ENCODE peak calls at places on chromosome 16, in nine cellular contexts. One of them, this sample, is unnamed.

GRCh38 chr16:69274699-69275235 is 36.4 kb upstream of the VPS4A start:
- DNase-seq in cardiac fibroblast: no peak
- DNase-seq in choroid plexus epithelial cell: no peak
- DNase-seq in A549: no peak
- DNase-seq in HCT116: no peak
- DNase-seq in cardiac muscle cell: peak
- DNase-seq in AG10803: no peak
- DNase-seq in MCF 10A: no peak
- DNase-seq in epithelial cell of esophagus: no peak
- DNase-seq in this sample: no peak

GRCh38 chr16:53502331-53503269 is at the start of gene AKTIP:
- DNase-seq in cardiac fibroblast: peak
- DNase-seq in choroid plexus epithelial cell: peak
- DNase-seq in A549: no peak
- DNase-seq in HCT116: no peak
- DNase-seq in cardiac muscle cell: peak
- DNase-seq in AG10803: peak
- DNase-seq in MCF 10A: no peak
- DNase-seq in epithelial cell of esophagus: peak
- DNase-seq in this sample: no peak

GRCh38 chr16:4467916-4468315 is 6.5 kb downstream of the NMRAL1 start:
- DNase-seq in cardiac fibroblast: no peak
- DNase-seq in choroid plexus epithelial cell: no peak
- DNase-seq in A549: no peak
- DNase-seq in HCT116: no peak
- DNase-seq in cardiac muscle cell: no peak
- DNase-seq in AG10803: no peak
- DNase-seq in MCF 10A: no peak
- DNase-seq in epithelial cell of esophagus: no peak
- DNase-seq in this sample: no peak

GRCh38 chr16:80670170-80670865 is 129.5 kb downstream of the DYNLRB2 start:
- DNase-seq in cardiac fibroblast: no peak
- DNase-seq in choroid plexus epithelial cell: no peak
- DNase-seq in A549: no peak
- DNase-seq in HCT116: no peak
- DNase-seq in cardiac muscle cell: no peak
- DNase-seq in AG10803: no peak
- DNase-seq in MCF 10A: no peak
- DNase-seq in epithelial cell of esophagus: no peak
- DNase-seq in this sample: no peak

GRCh38 chr16:30434852-30435251 is 5.0 kb upstream of the DCTPP1 start:
- DNase-seq in cardiac fibroblast: no peak
- DNase-seq in choroid plexus epithelial cell: no peak
- DNase-seq in A549: no peak
- DNase-seq in HCT116: no peak
- DNase-seq in cardiac muscle cell: no peak
- DNase-seq in AG10803: no peak
- DNase-seq in MCF 10A: no peak
- DNase-seq in epithelial cell of esophagus: peak
- DNase-seq in this sample: no peak

GRCh38 chr16:75555213-75555706 is 792 bp downstream of the TMEM231 start:
- DNase-seq in cardiac fibroblast: peak
- DNase-seq in choroid plexus epithelial cell: peak
- DNase-seq in A549: peak
- DNase-seq in HCT116: peak
- DNase-seq in cardiac muscle cell: peak
- DNase-seq in AG10803: peak
- DNase-seq in MCF 10A: peak
- DNase-seq in epithelial cell of esophagus: peak
- DNase-seq in this sample: peak

GRCh38 chr16:46914556-46915201 is 30.5 kb downstream of the GPT2 start:
- DNase-seq in cardiac fibroblast: no peak
- DNase-seq in choroid plexus epithelial cell: no peak
- DNase-seq in A549: no peak
- DNase-seq in HCT116: no peak
- DNase-seq in cardiac muscle cell: no peak
- DNase-seq in AG10803: no peak
- DNase-seq in MCF 10A: no peak
- DNase-seq in epithelial cell of esophagus: no peak
- DNase-seq in this sample: no peak

GRCh38 chr16:918741-919657 is 51.8 kb downstream of the LMF1 start:
- DNase-seq in cardiac fibroblast: no peak
- DNase-seq in choroid plexus epithelial cell: no peak
- DNase-seq in A549: no peak
- DNase-seq in HCT116: no peak
- DNase-seq in cardiac muscle cell: no peak
- DNase-seq in AG10803: no peak
- DNase-seq in MCF 10A: no peak
- DNase-seq in epithelial cell of esophagus: no peak
- DNase-seq in this sample: no peak

GRCh38 chr16:27657811-27658210 is 107.9 kb downstream of the KATNIP start:
- DNase-seq in cardiac fibroblast: no peak
- DNase-seq in choroid plexus epithelial cell: no peak
- DNase-seq in A549: no peak
- DNase-seq in HCT116: no peak
- DNase-seq in cardiac muscle cell: no peak
- DNase-seq in AG10803: no peak
- DNase-seq in MCF 10A: no peak
- DNase-seq in epithelial cell of esophagus: no peak
- DNase-seq in this sample: no peak

GRCh38 chr16:27374794-27375499 is 27.0 kb upstream of the IL21R start:
- DNase-seq in cardiac fibroblast: peak
- DNase-seq in choroid plexus epithelial cell: peak
- DNase-seq in A549: peak
- DNase-seq in HCT116: peak
- DNase-seq in cardiac muscle cell: peak
- DNase-seq in AG10803: peak
- DNase-seq in MCF 10A: peak
- DNase-seq in epithelial cell of esophagus: peak
- DNase-seq in this sample: no peak

GRCh38 chr16:56481468-56482112 is 30.2 kb downstream of the OGFOD1 start:
- DNase-seq in cardiac fibroblast: no peak
- DNase-seq in choroid plexus epithelial cell: peak
- DNase-seq in A549: no peak
- DNase-seq in HCT116: no peak
- DNase-seq in cardiac muscle cell: no peak
- DNase-seq in AG10803: no peak
- DNase-seq in MCF 10A: peak
- DNase-seq in epithelial cell of esophagus: no peak
- DNase-seq in this sample: no peak

GRCh38 chr16:21194771-21195301 is 16.5 kb downstream of the ZP2 start:
- DNase-seq in cardiac fibroblast: peak
- DNase-seq in choroid plexus epithelial cell: peak
- DNase-seq in A549: no peak
- DNase-seq in HCT116: no peak
- DNase-seq in cardiac muscle cell: peak
- DNase-seq in AG10803: peak
- DNase-seq in MCF 10A: no peak
- DNase-seq in epithelial cell of esophagus: peak
- DNase-seq in this sample: no peak

GRCh38 chr16:31082368-31083045 is 6.2 kb downstream of the PRSS53 start:
- DNase-seq in cardiac fibroblast: no peak
- DNase-seq in choroid plexus epithelial cell: no peak
- DNase-seq in A549: no peak
- DNase-seq in HCT116: no peak
- DNase-seq in cardiac muscle cell: no peak
- DNase-seq in AG10803: no peak
- DNase-seq in MCF 10A: no peak
- DNase-seq in epithelial cell of esophagus: no peak
- DNase-seq in this sample: no peak

GRCh38 chr16:30740364-30741251 is 7.6 kb upstream of the PHKG2 start:
- DNase-seq in cardiac fibroblast: peak
- DNase-seq in choroid plexus epithelial cell: peak
- DNase-seq in A549: peak
- DNase-seq in HCT116: peak
- DNase-seq in cardiac muscle cell: peak
- DNase-seq in AG10803: peak
- DNase-seq in MCF 10A: peak
- DNase-seq in epithelial cell of esophagus: peak
- DNase-seq in this sample: no peak

GRCh38 chr16:19566362-19566761 is 10.9 kb downstream of the VPS35L start:
- DNase-seq in cardiac fibroblast: no peak
- DNase-seq in choroid plexus epithelial cell: no peak
- DNase-seq in A549: no peak
- DNase-seq in HCT116: no peak
- DNase-seq in cardiac muscle cell: no peak
- DNase-seq in AG10803: no peak
- DNase-seq in MCF 10A: no peak
- DNase-seq in epithelial cell of esophagus: no peak
- DNase-seq in this sample: no peak

GRCh38 chr16:83301966-83302365 is 505.8 kb upstream of the HSBP1 start:
- DNase-seq in cardiac fibroblast: no peak
- DNase-seq in choroid plexus epithelial cell: peak
- DNase-seq in A549: no peak
- DNase-seq in HCT116: no peak
- DNase-seq in cardiac muscle cell: peak
- DNase-seq in AG10803: no peak
- DNase-seq in MCF 10A: no peak
- DNase-seq in epithelial cell of esophagus: no peak
- DNase-seq in this sample: no peak

GRCh38 chr16:12497558-12497957 is 306.1 kb downstream of the CPPED1 start:
- DNase-seq in cardiac fibroblast: no peak
- DNase-seq in choroid plexus epithelial cell: no peak
- DNase-seq in A549: no peak
- DNase-seq in HCT116: no peak
- DNase-seq in cardiac muscle cell: no peak
- DNase-seq in AG10803: no peak
- DNase-seq in MCF 10A: no peak
- DNase-seq in epithelial cell of esophagus: no peak
- DNase-seq in this sample: no peak

GRCh38 chr16:83845263-83845662 is 37.5 kb downstream of the HSBP1 start:
- DNase-seq in cardiac fibroblast: no peak
- DNase-seq in choroid plexus epithelial cell: no peak
- DNase-seq in A549: no peak
- DNase-seq in HCT116: no peak
- DNase-seq in cardiac muscle cell: no peak
- DNase-seq in AG10803: no peak
- DNase-seq in MCF 10A: no peak
- DNase-seq in epithelial cell of esophagus: no peak
- DNase-seq in this sample: no peak

GRCh38 chr16:85245307-85246172 is 133.3 kb upstream of the CIBAR2 start:
- DNase-seq in cardiac fibroblast: peak
- DNase-seq in choroid plexus epithelial cell: peak
- DNase-seq in A549: peak
- DNase-seq in HCT116: peak
- DNase-seq in cardiac muscle cell: peak
- DNase-seq in AG10803: peak
- DNase-seq in MCF 10A: peak
- DNase-seq in epithelial cell of esophagus: peak
- DNase-seq in this sample: no peak

GRCh38 chr16:27718136-27718766 is 168.3 kb downstream of the KATNIP start:
- DNase-seq in cardiac fibroblast: no peak
- DNase-seq in choroid plexus epithelial cell: no peak
- DNase-seq in A549: no peak
- DNase-seq in HCT116: no peak
- DNase-seq in cardiac muscle cell: no peak
- DNase-seq in AG10803: no peak
- DNase-seq in MCF 10A: no peak
- DNase-seq in epithelial cell of esophagus: no peak
- DNase-seq in this sample: no peak

DNA sequence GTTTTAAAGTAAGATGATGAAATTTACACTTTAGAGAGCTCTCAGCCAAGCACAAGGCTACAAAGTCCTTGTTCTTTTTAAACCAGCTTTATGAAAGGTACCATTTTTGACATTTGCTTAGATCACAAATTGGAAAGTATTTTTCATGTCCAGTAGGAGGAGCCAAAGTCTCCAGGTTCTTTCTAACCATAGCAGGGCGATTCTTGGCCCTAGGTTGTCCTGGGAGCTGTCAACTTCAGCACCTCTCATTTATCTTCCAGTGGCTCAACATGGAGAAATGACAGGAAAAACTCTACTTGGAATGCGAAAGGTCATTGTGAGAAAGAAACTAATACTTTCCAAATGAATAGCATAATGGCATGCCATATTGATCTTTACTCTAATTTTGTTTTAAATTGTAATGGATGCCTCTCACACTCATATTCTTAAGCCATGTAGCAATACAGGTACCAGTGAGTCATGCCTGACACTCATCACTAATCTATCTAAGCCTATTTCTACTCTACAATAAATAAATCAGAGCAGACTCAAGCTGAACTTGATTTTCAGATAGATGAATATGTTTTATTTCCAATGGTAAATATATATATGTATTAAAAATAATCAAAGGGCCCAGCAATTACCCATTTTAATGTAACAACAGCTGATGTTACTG is 919.1 kb upstream of the EEF2KMT start:
- DNase-seq in cardiac fibroblast: no peak
- DNase-seq in choroid plexus epithelial cell: peak
- DNase-seq in A549: peak
- DNase-seq in HCT116: no peak
- DNase-seq in cardiac muscle cell: no peak
- DNase-seq in AG10803: no peak
- DNase-seq in MCF 10A: no peak
- DNase-seq in epithelial cell of esophagus: peak
- DNase-seq in this sample: no peak
- TF ChIP-seq CTCF in cardiac fibroblast: no peak
- TF ChIP-seq CTCF in choroid plexus epithelial cell: peak
- TF ChIP-seq CTCF in A549: peak
- TF ChIP-seq CTCF in HCT116: peak
- TF ChIP-seq CTCF in cardiac muscle cell: no peak
- TF ChIP-seq CTCF in AG10803: no peak
- TF ChIP-seq CTCF in MCF 10A: no peak
- TF ChIP-seq CTCF in epithelial cell of esophagus: peak
- TF ChIP-seq CTCF in this sample: peak

GRCh38 chr16:49183911-49184310 is 97.7 kb downstream of the CBLN1 start:
- DNase-seq in cardiac fibroblast: no peak
- DNase-seq in choroid plexus epithelial cell: no peak
- DNase-seq in A549: peak
- DNase-seq in HCT116: peak
- DNase-seq in cardiac muscle cell: no peak
- DNase-seq in AG10803: no peak
- DNase-seq in MCF 10A: peak
- DNase-seq in epithelial cell of esophagus: peak
- DNase-seq in this sample: no peak
- TF ChIP-seq CTCF in cardiac fibroblast: no peak
- TF ChIP-seq CTCF in choroid plexus epithelial cell: no peak
- TF ChIP-seq CTCF in A549: no peak
- TF ChIP-seq CTCF in HCT116: peak
- TF ChIP-seq CTCF in cardiac muscle cell: no peak
- TF ChIP-seq CTCF in AG10803: peak
- TF ChIP-seq CTCF in MCF 10A: peak
- TF ChIP-seq CTCF in epithelial cell of esophagus: peak
- TF ChIP-seq CTCF in this sample: peak

GRCh38 chr16:88784074-88784855 is 755 bp downstream of the PIEZO1 start:
- DNase-seq in cardiac fibroblast: peak
- DNase-seq in choroid plexus epithelial cell: peak
- DNase-seq in A549: peak
- DNase-seq in HCT116: no peak
- DNase-seq in cardiac muscle cell: peak
- DNase-seq in AG10803: peak
- DNase-seq in MCF 10A: peak
- DNase-seq in epithelial cell of esophagus: peak
- DNase-seq in this sample: no peak
- TF ChIP-seq CTCF in cardiac fibroblast: peak
- TF ChIP-seq CTCF in choroid plexus epithelial cell: peak
- TF ChIP-seq CTCF in A549: peak
- TF ChIP-seq CTCF in HCT116: peak
- TF ChIP-seq CTCF in cardiac muscle cell: peak
- TF ChIP-seq CTCF in AG10803: peak
- TF ChIP-seq CTCF in MCF 10A: peak
- TF ChIP-seq CTCF in epithelial cell of esophagus: peak
- TF ChIP-seq CTCF in this sample: peak

GRCh38 chr16:66167564-66168291 is 198.8 kb upstream of the CDH5 start:
- DNase-seq in cardiac fibroblast: peak
- DNase-seq in choroid plexus epithelial cell: peak
- DNase-seq in A549: no peak
- DNase-seq in HCT116: no peak
- DNase-seq in cardiac muscle cell: peak
- DNase-seq in AG10803: no peak
- DNase-seq in MCF 10A: no peak
- DNase-seq in epithelial cell of esophagus: no peak
- DNase-seq in this sample: no peak
- TF ChIP-seq CTCF in cardiac fibroblast: peak
- TF ChIP-seq CTCF in choroid plexus epithelial cell: peak
- TF ChIP-seq CTCF in A549: no peak
- TF ChIP-seq CTCF in HCT116: peak
- TF ChIP-seq CTCF in cardiac muscle cell: peak
- TF ChIP-seq CTCF in AG10803: peak
- TF ChIP-seq CTCF in MCF 10A: no peak
- TF ChIP-seq CTCF in epithelial cell of esophagus: peak
- TF ChIP-seq CTCF in this sample: peak